ENCODE peak calls at places on chromosome 13, in five cellular contexts. T, W, V, Q and L are unnamed samples.

GRCh38 chr13:99354371-99354951 is 47.3 kb upstream of the GPR183 start:
- DNase-seq in W (no peak), V (no peak), T (no peak), Q (no peak), L (no peak)

GRCh38 chr13:111485491-111486250 is 165.2 kb downstream of the TEX29 start:
- DNase-seq in Q (peak), V (no peak), W (no peak), T (no peak), L (peak)

GRCh38 chr13:36882829-36883390 is 37.1 kb downstream of the SMAD9 start:
- DNase-seq in Q (no peak), T (no peak), W (no peak), V (no peak), L (no peak)

GRCh38 chr13:42498521-42498920 is 75.4 kb upstream of the TNFSF11 start:
- DNase-seq in Q (no peak), T (no peak), W (no peak), V (no peak), L (no peak)

GRCh38 chr13:37640499-37640898 is 41.9 kb upstream of the POSTN start:
- DNase-seq in V (no peak), W (peak), Q (no peak), T (no peak), L (no peak)

GRCh38 chr13:27403727-27404385 is 20.6 kb upstream of the GTF3A start:
- DNase-seq in T (no peak), Q (no peak), V (no peak), W (no peak), L (no peak)

GRCh38 chr13:37753776-37754175 is 115.8 kb downstream of the TRPC4 start:
- DNase-seq in T (no peak), W (peak), V (no peak), Q (no peak), L (no peak)

GRCh38 chr13:111219306-111219705 is 101.1 kb upstream of the TEX29 start:
- DNase-seq in W (no peak), V (no peak), T (no peak), Q (peak), L (no peak)

GRCh38 chr13:112814905-112815585 is 125.2 kb downstream of the ATP11A start:
- DNase-seq in W (no peak), V (no peak), Q (no peak), T (no peak), L (no peak)

GRCh38 chr13:96652506-96652905 is 341.8 kb downstream of the OXGR1 start:
- DNase-seq in T (no peak), V (no peak), Q (no peak), W (no peak), L (no peak)

GRCh38 chr13:111210945-111211469 is 95.9 kb downstream of the ARHGEF7 start:
- DNase-seq in W (no peak), Q (peak), V (no peak), T (no peak), L (no peak)

GRCh38 chr13:99895428-99895998 is 76.1 kb downstream of the ZIC5 start:
- DNase-seq in V (no peak), T (no peak), W (peak), Q (no peak), L (no peak)

GRCh38 chr13:28100149-28101121 is at the start of gene FLT3:
- DNase-seq in Q (no peak), T (peak), W (peak), V (no peak), L (no peak)

GRCh38 chr13:92830821-92831220 is 395.8 kb upstream of the GPC6 start:
- DNase-seq in Q (no peak), V (no peak), W (no peak), T (no peak), L (no peak)

GRCh38 chr13:77521595-77522367 is 13.7 kb upstream of the SCEL start:
- DNase-seq in W (peak), Q (no peak), T (no peak), V (no peak), L (no peak)

GRCh38 chr13:46469064-46469463 is 82.0 kb upstream of the RUBCNL start:
- DNase-seq in W (no peak), V (no peak), T (no peak), Q (no peak), L (no peak)

GRCh38 chr13:93289047-93289446 is 62.4 kb downstream of the GPC6 start:
- DNase-seq in V (no peak), Q (no peak), W (no peak), T (no peak), L (no peak)

GRCh38 chr13:47426126-47426849 is 529.4 kb upstream of the HTR2A start:
- DNase-seq in V (peak), W (no peak), Q (no peak), T (no peak), L (peak)

GRCh38 chr13:57286511-57287098 is 119.6 kb downstream of the PRR20E start:
- DNase-seq in T (no peak), V (no peak), W (peak), Q (no peak), L (peak)

GRCh38 chr13:98496239-98496668 is 80.7 kb downstream of the STK24 start:
- DNase-seq in T (no peak), W (no peak), Q (no peak), V (peak), L (peak)

GRCh38 chr13:98291658-98292057 is 114.6 kb upstream of the RNF113B start:
- DNase-seq in W (no peak), Q (no peak), T (no peak), V (no peak), L (no peak)

GRCh38 chr13:33867472-33867871 is 49.5 kb downstream of the RFC3 start:
- DNase-seq in Q (no peak), V (no peak), W (no peak), T (no peak), L (no peak)
- TF ChIP-seq CTCF in Q (no peak), V (no peak), W (peak), T (no peak), L (no peak)

DNA sequence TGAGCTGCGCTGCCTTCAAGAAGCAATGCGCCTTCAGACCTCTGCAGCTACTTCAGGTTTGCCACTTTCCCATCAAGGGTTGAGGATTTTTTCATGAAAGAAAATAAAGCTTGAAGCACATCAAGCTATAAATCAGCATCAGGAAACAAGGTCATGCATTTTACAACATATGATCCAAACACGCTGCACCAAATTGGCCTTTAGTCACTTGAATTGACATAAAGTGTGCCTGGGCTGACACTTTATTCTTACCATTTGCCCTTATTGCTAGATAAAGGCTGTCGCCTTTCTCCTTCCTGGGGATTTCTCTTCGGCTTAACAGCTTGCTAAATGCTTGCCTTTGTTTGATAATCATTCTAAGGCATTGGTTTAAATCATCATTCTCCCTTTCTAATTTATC is 87.8 kb downstream of the LHFPL6 start:
- DNase-seq in Q (no peak), T (no peak), W (peak), V (no peak), L (no peak)
- TF ChIP-seq CTCF in Q (no peak), T (no peak), W (no peak), V (no peak), L (no peak)

DNA sequence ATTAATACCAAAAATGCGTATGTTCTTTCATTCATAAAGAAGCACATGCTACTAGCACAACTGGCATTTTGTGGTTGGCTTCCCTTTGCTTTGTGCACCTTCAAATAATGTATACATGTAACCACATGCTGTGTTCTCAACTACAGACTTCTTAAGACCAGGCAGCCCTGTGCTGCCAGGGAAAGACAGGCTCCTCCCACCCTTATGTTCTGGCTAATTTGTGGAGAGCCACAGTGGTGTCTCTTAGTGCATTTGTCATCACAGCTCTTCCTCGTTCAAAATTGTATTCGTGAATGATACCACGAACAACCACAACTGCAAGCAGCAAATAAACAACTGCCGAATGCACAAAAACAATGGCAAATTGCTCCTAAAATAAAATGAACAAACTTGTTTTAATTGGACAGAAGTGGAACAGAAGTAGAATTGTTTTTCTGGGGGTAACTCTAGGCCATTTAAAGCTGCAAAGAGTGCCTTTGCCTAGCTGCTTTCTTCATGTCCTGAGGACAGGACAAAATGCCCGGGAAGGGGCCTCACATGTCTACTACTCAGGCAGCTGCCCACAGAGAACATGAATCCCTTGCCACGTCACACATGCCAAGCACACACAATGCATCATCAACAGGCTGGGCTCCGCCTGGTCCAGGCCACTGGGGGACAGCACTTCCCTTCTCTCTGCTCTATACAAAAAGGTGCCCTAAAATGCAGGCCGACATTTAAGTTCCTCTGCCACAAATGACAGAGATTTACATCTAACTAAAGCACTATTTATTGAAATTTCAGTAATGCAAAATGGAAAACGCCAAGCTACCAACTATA is 21.7 kb downstream of the IRS2 start:
- DNase-seq in Q (no peak), V (peak), W (peak), T (no peak), L (no peak)
- TF ChIP-seq CTCF in Q (no peak), V (peak), W (peak), T (no peak), L (no peak)

GRCh38 chr13:48873598-48873997 is 102.1 kb upstream of the FNDC3A start:
- DNase-seq in Q (no peak), V (no peak), W (peak), T (no peak), L (no peak)
- TF ChIP-seq CTCF in Q (no peak), V (no peak), W (no peak), T (peak), L (no peak)

GRCh38 chr13:74695021-74695800 is 561.0 kb upstream of the KLF12 start:
- DNase-seq in T (no peak), W (no peak), Q (no peak), V (no peak), L (no peak)

DNA sequence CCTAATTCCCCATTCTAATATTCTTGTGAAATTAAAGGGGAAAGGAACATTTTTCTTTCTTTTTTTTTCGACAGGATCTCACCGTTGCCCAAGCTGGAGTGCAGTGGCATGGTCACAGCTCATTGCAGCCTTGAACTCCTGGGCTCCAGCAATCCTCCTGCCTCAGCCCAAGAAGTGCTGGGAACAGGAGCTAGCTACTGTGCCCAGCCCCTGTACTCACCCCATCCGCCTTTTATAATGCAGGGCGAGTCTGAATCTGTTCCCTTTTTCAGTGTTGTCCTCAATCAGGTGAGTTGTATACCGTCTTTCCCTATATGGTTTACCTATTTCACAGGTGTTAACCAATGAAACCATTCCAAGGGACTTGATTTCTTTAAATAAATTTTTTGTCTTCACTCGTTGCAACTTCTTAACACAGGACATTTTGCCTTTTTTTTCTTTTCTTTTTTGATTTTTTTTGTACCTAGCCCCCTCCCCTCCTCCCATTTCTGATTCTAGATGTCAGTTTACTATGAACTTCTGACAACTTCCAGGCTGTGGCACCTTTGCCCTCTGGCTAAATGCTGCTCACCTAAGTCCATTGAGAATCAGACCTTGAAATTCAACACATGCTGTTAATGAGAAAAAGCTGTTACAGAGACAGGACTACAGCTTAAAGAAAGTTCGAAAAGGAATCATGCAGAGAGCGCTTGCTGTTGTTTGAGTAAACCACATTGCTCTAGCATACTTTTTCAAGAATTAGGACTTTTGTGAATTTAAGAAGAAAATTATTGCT is 562.1 kb upstream of the KLF12 start:
- DNase-seq in Q (no peak), W (no peak), V (no peak), T (no peak), L (no peak)
- TF ChIP-seq CTCF in Q (no peak), W (no peak), V (no peak), T (no peak), L (no peak)

GRCh38 chr13:29740961-29741360 is 109.5 kb downstream of the UBL3 start:
- DNase-seq in W (no peak), V (no peak), Q (no peak), T (no peak), L (no peak)
- TF ChIP-seq CTCF in W (no peak), V (no peak), Q (no peak), T (no peak), L (no peak)

GRCh38 chr13:49419292-49419691 is 24.6 kb downstream of the CAB39L start:
- DNase-seq in T (no peak), V (no peak), Q (no peak), W (no peak), L (no peak)

GRCh38 chr13:49418206-49418605 is 25.7 kb downstream of the CAB39L start:
- DNase-seq in W (no peak), Q (no peak), T (no peak), V (no peak), L (no peak)

GRCh38 chr13:49421391-49421790 is 22.5 kb downstream of the CAB39L start:
- DNase-seq in Q (no peak), T (no peak), W (peak), V (no peak), L (no peak)
- TF ChIP-seq CTCF in Q (no peak), T (peak), W (peak), V (no peak), L (no peak)

DNA sequence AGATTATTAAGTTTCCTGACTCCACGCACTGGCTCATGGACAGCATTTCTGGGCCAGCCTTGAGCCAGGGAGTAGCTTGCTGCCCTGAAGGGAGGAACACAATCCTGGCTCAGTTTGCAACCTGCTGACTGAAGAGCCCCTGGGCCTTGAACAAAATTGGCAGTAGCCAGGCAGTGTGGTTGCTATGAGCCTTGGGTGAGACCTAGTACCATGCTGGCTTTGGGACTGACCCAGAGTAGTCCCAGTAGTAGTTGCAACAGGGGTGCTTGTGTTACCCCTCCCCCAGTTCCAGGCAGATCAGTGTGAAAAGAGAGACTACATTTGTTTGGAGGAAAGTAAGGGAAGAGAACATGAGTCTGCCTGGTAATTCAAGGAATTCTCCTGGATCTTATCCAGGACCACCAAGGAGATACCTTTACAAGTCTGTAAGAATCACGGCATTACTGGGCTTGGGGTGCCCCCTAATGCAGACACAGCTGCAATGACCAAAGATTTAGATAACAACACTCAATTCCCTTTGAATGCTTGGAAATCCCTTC is 22.0 kb downstream of the ITGBL1 start:
- DNase-seq in Q (no peak), V (no peak), T (peak), W (peak), L (no peak)
- TF ChIP-seq CTCF in Q (no peak), V (no peak), T (peak), W (peak), L (no peak)

GRCh38 chr13:51583875-51584730 is at the start of gene WDFY2:
- DNase-seq in W (peak), V (peak), Q (peak), T (peak), L (peak)
- TF ChIP-seq CTCF in W (no peak), V (no peak), Q (peak), T (peak), L (no peak)

GRCh38 chr13:83077499-83077898 is 804.8 kb downstream of the SLITRK1 start:
- DNase-seq in Q (no peak), V (no peak), W (no peak), T (no peak), L (no peak)
- TF ChIP-seq CTCF in Q (no peak), V (no peak), W (no peak), T (no peak), L (no peak)